ENCODE peak calls at places on chromosomes 2 and 18, in seven cellular contexts. U, P, V, G, I, Q and D are unnamed samples.

GRCh38 chr2:231961349-231962166 is at the start of gene DIS3L2:
- DNase-seq in V (peak), Q (peak), U (peak), P (peak), G (peak), I (peak), D (peak)

GRCh38 chr18:10454800-10455550 is 540 bp downstream of the APCDD1 start:
- DNase-seq in V (peak), G (no peak), P (peak), Q (no peak), I (no peak), U (no peak), D (no peak)

GRCh38 chr2:26349690-26350089 is 3.1 kb upstream of the ADGRF3 start:
- DNase-seq in U (no peak), P (no peak), I (no peak), Q (no peak), V (no peak), G (no peak), D (no peak)

GRCh38 chr2:170218456-170218855 is 40.5 kb downstream of the MYO3B start:
- DNase-seq in Q (peak), V (no peak), I (no peak), U (no peak), G (no peak), P (no peak), D (no peak)

GRCh38 chr2:30165050-30165520 is 18.3 kb downstream of the YPEL5 start:
- DNase-seq in U (peak), G (peak), P (peak), I (peak), Q (peak), V (no peak), D (peak)

GRCh38 chr2:37775908-37776250 is 104.4 kb upstream of the CDC42EP3 start:
- DNase-seq in V (no peak), I (peak), G (no peak), U (no peak), Q (no peak), P (no peak), D (no peak)

GRCh38 chr2:145040433-145040832 is 520.5 kb upstream of the ZEB2 start:
- DNase-seq in I (no peak), Q (no peak), V (no peak), G (no peak), U (no peak), P (no peak), D (no peak)

GRCh38 chr2:152874955-152875354 is 156.5 kb downstream of the ARL6IP6 start:
- DNase-seq in G (no peak), V (no peak), I (no peak), U (no peak), Q (no peak), P (no peak), D (no peak)

GRCh38 chr2:75656563-75656962 is 10.0 kb downstream of the MRPL19 start:
- DNase-seq in U (no peak), G (no peak), V (no peak), I (no peak), P (no peak), Q (no peak), D (no peak)

GRCh38 chr2:17579605-17580318 is 39.3 kb downstream of the VSNL1 start:
- DNase-seq in G (no peak), U (no peak), I (peak), V (no peak), Q (no peak), P (no peak), D (no peak)